ENCODE peak calls at places on chromosomes 12 and 14, in eight cellular contexts. W is activated B cell treated with CpG ODN at 0.5 μM for 24 hours, X is prostate gland, C is aorta, D is D341Med, Z is NCI-H1436 treated with DMSO at 0.1 percent for 48 hours, T is substantia nigra, N is COLO829. U is an unnamed sample.
A peak's percentile ranks its signal among the peaks of the same experiment; 100 is the strongest.

GRCh38 chr12:78240827-78241226 is 410.1 kb downstream of the NAV3 start:
- DNase-seq in Z (no peak), W (no peak), N (no peak), X (no peak), D (no peak), T (no peak), C (no peak), U (no peak)

GRCh38 chr12:75816892-75817291 is 214.7 kb downstream of the PHLDA1 start:
- DNase-seq in W (no peak), C (no peak), N (peak; percentile 83), D (no peak), T (no peak), X (no peak), Z (no peak), U (no peak)

GRCh38 chr14:81137316-81137715 is 83.4 kb downstream of the GTF2A1 start:
- DNase-seq in Z (no peak), D (no peak), C (no peak), N (peak; percentile 53), X (no peak), T (no peak), W (no peak), U (no peak)

GRCh38 chr14:94748667-94749347 is 21.1 kb downstream of the GSC start:
- DNase-seq in X (peak; percentile 31), T (no peak), Z (no peak), N (peak; percentile 40), W (no peak), D (peak; percentile 72), C (no peak), U (no peak)

GRCh38 chr12:93569656-93570551 is 2.6 kb upstream of the SOCS2 start:
- DNase-seq in W (peak; percentile 60), Z (no peak), T (peak; percentile 46), X (peak; percentile 83), C (peak; percentile 89), D (peak; percentile 89), N (peak; percentile 94), U (peak; percentile 88)

GRCh38 chr14:53890611-53891091 is 66.0 kb downstream of the BMP4 start:
- DNase-seq in D (no peak), Z (no peak), X (no peak), T (no peak), W (no peak), N (no peak), C (no peak), U (no peak)

GRCh38 chr12:87150969-87151662 is 878.1 kb downstream of the C12orf50 start:
- DNase-seq in T (no peak), D (no peak), Z (no peak), W (no peak), N (no peak), C (no peak), X (no peak), U (no peak)

GRCh38 chr12:53174881-53175491 is 5.5 kb upstream of the ZNF740 start:
- DNase-seq in Z (no peak), W (no peak), N (no peak), C (no peak), X (peak; percentile 73), T (no peak), D (no peak), U (no peak)

GRCh38 chr14:75427482-75428229 is at the start of gene JDP2:
- DNase-seq in W (peak; percentile 57), X (peak; percentile 83), Z (no peak), C (peak; percentile 96), N (no peak), T (peak; percentile 63), D (peak; percentile 85), U (peak; percentile 98)

GRCh38 chr12:30201301-30202160 is 417.8 kb upstream of the TMTC1 start:
- DNase-seq in X (no peak), C (peak; percentile 40), Z (no peak), N (no peak), T (no peak), W (no peak), D (no peak), U (no peak)

GRCh38 chr14:94768521-94769412 is 1.1 kb downstream of the GSC start:
- DNase-seq in T (no peak), X (no peak), C (no peak), D (no peak), W (no peak), Z (no peak), N (no peak), U (no peak)

GRCh38 chr12:59652098-59652497 is 56.3 kb downstream of the SLC16A7 start:
- DNase-seq in N (no peak), W (no peak), T (no peak), D (no peak), X (no peak), C (no peak), Z (no peak), U (no peak)

GRCh38 chr14:52020866-52021717 is 31.7 kb downstream of the RTRAF start:
- DNase-seq in X (no peak), Z (no peak), N (no peak), T (no peak), W (no peak), D (no peak), C (no peak), U (no peak)

GRCh38 chr14:51041117-51041531 is 53.8 kb downstream of the TRIM9 start:
- DNase-seq in C (no peak), W (no peak), D (no peak), T (no peak), Z (no peak), N (no peak), X (no peak), U (no peak)

GRCh38 chr12:12221560-12221959 is 45.3 kb downstream of the LRP6 start:
- DNase-seq in N (no peak), X (no peak), T (no peak), C (no peak), D (peak; percentile 33), W (no peak), Z (no peak), U (no peak)

GRCh38 chr12:131349397-131350127 is 361.3 kb upstream of the SFSWAP start:
- DNase-seq in D (no peak), T (no peak), N (no peak), C (no peak), Z (no peak), W (no peak), X (no peak), U (no peak)

GRCh38 chr12:55629058-55629841 is 7.4 kb upstream of the OR10P1 start:
- DNase-seq in C (no peak), T (no peak), N (no peak), X (no peak), Z (no peak), D (no peak), W (no peak), U (no peak)

GRCh38 chr12:107443320-107444090 is 242.1 kb upstream of the PWP1 start:
- DNase-seq in C (no peak), N (no peak), Z (no peak), X (no peak), T (no peak), W (no peak), D (no peak), U (no peak)

GRCh38 chr12:99436584-99436983 is 211.0 kb upstream of the GARIN6 start:
- DNase-seq in W (no peak), X (no peak), T (no peak), D (no peak), N (no peak), C (no peak), Z (no peak), U (no peak)

GRCh38 chr12:92109613-92110012 is 36.0 kb downstream of the BTG1 start:
- DNase-seq in N (no peak), W (no peak), X (no peak), T (no peak), Z (no peak), D (no peak), C (no peak), U (no peak)